ENCODE peak calls at places on chromosomes 16 and 17, in six cellular contexts. J, R, V, L, E and H are unnamed samples.

GRCh38 chr16:54934536-54935410 is 4.1 kb downstream of the IRX5 start:
- DNase-seq in J (no peak), R (no peak), E (no peak), V (no peak), L (peak; percentile 91), H (no peak)

GRCh38 chr17:28282596-28282995 is 36.4 kb upstream of the TMEM97 start:
- DNase-seq in J (peak; percentile 27), E (no peak), R (no peak), L (no peak), V (peak; percentile 21), H (peak; percentile 67)

GRCh38 chr17:2814499-2815341 is 18.5 kb downstream of the RAP1GAP2 start:
- DNase-seq in L (peak; percentile 38), E (no peak), V (no peak), J (no peak), R (peak; percentile 42), H (no peak)

GRCh38 chr17:55527520-55528118 is 16.4 kb upstream of the SMIM36 start:
- DNase-seq in R (no peak), L (no peak), J (peak; percentile 38), V (peak; percentile 24), E (peak; percentile 59), H (peak; percentile 57)

GRCh38 chr17:72075995-72076677 is 44.7 kb upstream of the SOX9 start:
- DNase-seq in J (no peak), L (no peak), R (no peak), E (no peak), V (no peak), H (no peak)

GRCh38 chr16:55613578-55614333 is 42.0 kb upstream of the SLC6A2 start:
- DNase-seq in E (no peak), L (no peak), J (no peak), V (no peak), R (no peak), H (no peak)

GRCh38 chr17:79792984-79793923 is 3.6 kb downstream of the CBX8 start:
- DNase-seq in R (no peak), L (peak; percentile 94), V (no peak), J (no peak), E (no peak), H (no peak)

GRCh38 chr17:67055041-67055443 is 10.7 kb downstream of the CACNG1 start:
- DNase-seq in E (no peak), R (no peak), L (no peak), V (no peak), J (no peak), H (no peak)

GRCh38 chr16:90047714-90048346 is 28.6 kb upstream of the DBNDD1 start:
- DNase-seq in R (no peak), V (peak; percentile 41), L (peak; percentile 88), E (no peak), J (no peak), H (no peak)

GRCh38 chr16:3485097-3485470 is 10.2 kb downstream of the C16orf90 start:
- DNase-seq in J (no peak), R (no peak), V (no peak), E (no peak), L (peak; percentile 47), H (no peak)

GRCh38 chr16:50739031-50739430 is 2.9 kb upstream of the CYLD start:
- DNase-seq in R (no peak), L (no peak), J (no peak), E (no peak), V (no peak), H (no peak)

GRCh38 chr16:8727084-8727590 is 52.7 kb downstream of the ABAT start:
- DNase-seq in E (no peak), J (no peak), L (no peak), R (no peak), V (no peak), H (no peak)

GRCh38 chr16:57536306-57537193 is at the start of gene CCDC102A:
- DNase-seq in J (no peak), R (no peak), L (peak; percentile 64), E (no peak), V (peak; percentile 55), H (no peak)

GRCh38 chr17:63519972-63520882 is 2.9 kb upstream of the KCNH6 start:
- DNase-seq in L (peak; percentile 50), J (no peak), R (no peak), E (peak; percentile 92), V (no peak), H (no peak)

GRCh38 chr16:86911311-86911999 is 333.1 kb downstream of the FOXL1 start:
- DNase-seq in J (peak; percentile 63), E (no peak), R (no peak), L (no peak), V (no peak), H (no peak)

GRCh38 chr17:31488264-31488981 is 96.9 kb downstream of the RAB11FIP4 start:
- DNase-seq in J (no peak), V (peak; percentile 24), E (peak; percentile 49), R (no peak), L (peak; percentile 83), H (no peak)

GRCh38 chr16:29876578-29877249 is 13.7 kb upstream of the CDIPT start:
- DNase-seq in R (no peak), E (no peak), V (no peak), J (no peak), L (peak; percentile 86), H (no peak)

GRCh38 chr16:74768239-74768638 is 6.4 kb downstream of the FA2H start:
- DNase-seq in R (no peak), J (no peak), L (no peak), V (no peak), E (no peak), H (no peak)